ENCODE peak calls at places on chromosomes 2 and 18, in five cellular contexts. L, Y, N, Q and O are unnamed samples.

GRCh38 chr18:31931163-31931885 is 11.6 kb downstream of the TRAPPC8 start:
- DNase-seq in L (no peak), N (no peak), Q (no peak), Y (no peak), O (no peak)

GRCh38 chr2:12778369-12778768 is 61.6 kb downstream of the TRIB2 start:
- DNase-seq in Q (no peak), L (no peak), Y (no peak), N (no peak), O (no peak)

GRCh38 chr18:48757906-48758305 is 192.9 kb downstream of the SMAD7 start:
- DNase-seq in N (no peak), Y (peak; percentile 61), L (no peak), Q (no peak), O (no peak)

GRCh38 chr2:223062304-223062845 is 10.4 kb downstream of the KCNE4 start:
- DNase-seq in N (no peak), L (no peak), Y (no peak), Q (no peak), O (no peak)

GRCh38 chr2:48483506-48483905 is 46.4 kb upstream of the STON1 start:
- DNase-seq in Y (no peak), L (no peak), N (no peak), Q (peak; percentile 8), O (no peak)

GRCh38 chr2:71150082-71150816 is 19.8 kb downstream of the MPHOSPH10 start:
- DNase-seq in Y (no peak), N (no peak), L (no peak), Q (no peak), O (no peak)

GRCh38 chr18:67875936-67876335 is 359.4 kb upstream of the DSEL start:
- DNase-seq in Q (no peak), Y (no peak), L (no peak), N (no peak), O (no peak)

GRCh38 chr2:31235504-31235902 is 1.6 kb downstream of the EHD3 start:
- DNase-seq in N (no peak), L (no peak), Y (no peak), Q (peak; percentile 78), O (no peak)

GRCh38 chr2:146246017-146246733 is 1598.7 kb upstream of the ACVR2A start:
- DNase-seq in Q (no peak), N (no peak), L (no peak), Y (no peak), O (no peak)

GRCh38 chr18:53261241-53261640 is 921.2 kb downstream of the DCC start:
- DNase-seq in L (no peak), Y (no peak), Q (no peak), N (no peak), O (no peak)

GRCh38 chr2:236712304-236712703 is 142.7 kb downstream of the ACKR3 start:
- DNase-seq in Q (no peak), N (no peak), Y (no peak), L (no peak), O (no peak)

GRCh38 chr2:180677200-180677599 is 303.2 kb upstream of the UBE2E3 start:
- DNase-seq in Y (no peak), L (no peak), Q (no peak), N (no peak), O (no peak)

GRCh38 chr2:103734911-103735310 is 973.1 kb downstream of the TMEM182 start:
- DNase-seq in Q (no peak), N (no peak), L (no peak), Y (no peak), O (no peak)

GRCh38 chr2:15810451-15811150 is 129.7 kb upstream of the MYCN start:
- DNase-seq in L (no peak), Q (no peak), N (no peak), Y (no peak), O (no peak)

GRCh38 chr18:31219395-31219794 is 56.7 kb upstream of the DSC1 start:
- DNase-seq in Q (no peak), Y (no peak), N (no peak), L (no peak), O (no peak)

GRCh38 chr2:168699834-168700417 is 102.5 kb upstream of the NOSTRIN start:
- DNase-seq in N (peak; percentile 82), L (peak; percentile 85), Q (peak; percentile 92), Y (no peak), O (no peak)

GRCh38 chr2:3105814-3106569 is 271.6 kb downstream of the EIPR1 start:
- DNase-seq in Q (no peak), N (no peak), Y (no peak), L (no peak), O (no peak)

GRCh38 chr18:51425475-51425874 is 228.0 kb upstream of the MEX3C start:
- DNase-seq in Y (no peak), N (no peak), L (no peak), Q (no peak), O (no peak)

GRCh38 chr18:11726556-11726955 is 37.5 kb downstream of the GNAL start:
- DNase-seq in Y (no peak), N (no peak), Q (no peak), L (no peak), O (no peak)

DNA sequence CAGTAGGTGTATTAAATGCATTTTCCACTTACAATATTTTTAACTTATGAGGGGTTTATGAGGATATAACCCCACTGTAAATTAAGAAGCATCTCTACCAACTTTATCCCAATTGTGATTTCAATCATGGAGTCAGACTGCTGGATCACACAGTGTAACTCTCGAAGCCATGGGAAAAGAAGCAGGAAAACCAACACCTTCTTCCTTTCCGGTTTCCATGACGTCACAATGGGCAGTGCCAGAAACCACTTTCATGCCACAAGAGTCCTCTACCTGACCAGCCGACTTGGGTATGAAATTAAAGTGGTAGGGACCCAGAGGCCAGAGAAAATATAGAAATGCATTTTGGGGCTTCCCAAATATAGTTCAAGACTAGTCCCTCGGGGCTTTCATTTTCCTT is 4.2 kb downstream of the RNF152 start:
- DNase-seq in N (no peak), L (peak; percentile 40), Y (no peak), Q (no peak), O (no peak)
- H3K27ac ChIP-seq in N (no peak overlapping the region), L (peak overlapping the region; percentile 17), Y (no peak overlapping the region), Q (no peak overlapping the region), O (no peak overlapping the region)

GRCh38 chr2:182862003-182862402 is 4.4 kb downstream of the FRZB start:
- DNase-seq in Q (no peak), N (peak; percentile 43), Y (no peak), L (no peak), O (no peak)

GRCh38 chr2:182860858-182861257 is 5.6 kb downstream of the FRZB start:
- DNase-seq in L (no peak), Y (no peak), N (no peak), Q (no peak), O (no peak)

GRCh38 chr2:182864949-182865348 is 1.5 kb downstream of the FRZB start:
- DNase-seq in N (no peak), L (no peak), Y (no peak), Q (no peak), O (no peak)

GRCh38 chr2:182866095-182866460 is 359 bp downstream of the FRZB start:
- DNase-seq in N (no peak), Q (no peak), L (no peak), Y (peak; percentile 69), O (no peak)

GRCh38 chr2:182863642-182864041 is 2.8 kb downstream of the FRZB start:
- DNase-seq in Q (no peak), L (no peak), Y (no peak), N (no peak), O (no peak)
- H3K27me3 ChIP-seq in Q (peaks cover 5% of the 10 kb centered on the region), L (no peaks in the 10 kb centered on the region), Y (peaks cover 46% of the 10 kb centered on the region), N (no peaks in the 10 kb centered on the region), O (peaks cover 16% of the 10 kb centered on the region)

GRCh38 chr2:27441226-27441926 is 805 bp upstream of the KRTCAP3 start:
- DNase-seq in Y (no peak), L (no peak), N (no peak), Q (no peak), O (no peak)

GRCh38 chr2:27445155-27445554 is 3.0 kb downstream of the KRTCAP3 start:
- DNase-seq in Y (no peak), Q (no peak), L (no peak), N (no peak), O (no peak)

GRCh38 chr2:27442981-27443323 is 771 bp downstream of the KRTCAP3 start:
- DNase-seq in Y (no peak), N (peak; percentile 66), L (no peak), Q (no peak), O (no peak)

GRCh38 chr2:27442282-27442980 is at the start of gene KRTCAP3:
- DNase-seq in Y (peak; percentile 89), L (no peak), Q (no peak), N (peak; percentile 57), O (peak; percentile 48)

DNA sequence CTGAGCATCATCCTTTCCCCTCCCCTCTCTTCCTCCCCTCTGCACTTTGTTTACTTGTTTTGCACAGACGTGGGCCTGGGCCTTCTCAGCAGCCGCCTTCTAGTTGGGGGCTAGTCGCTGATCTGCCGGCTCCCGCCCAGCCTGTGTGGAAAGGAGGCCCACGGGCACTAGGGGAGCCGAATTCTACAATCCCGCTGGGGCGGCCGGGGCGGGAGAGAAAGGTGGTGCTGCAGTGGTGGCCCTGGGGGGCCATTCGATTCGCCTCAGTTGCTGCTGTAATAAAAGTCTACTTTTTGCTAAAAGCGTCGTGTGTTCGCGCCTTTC is 261 bp upstream of the KRTCAP3 start:
- DNase-seq in N (no peak), Q (no peak), L (no peak), Y (no peak), O (no peak)
- H3K4me3 ChIP-seq in N (peak overlapping the region; percentile 11), Q (no peak overlapping the region), L (no peak overlapping the region), Y (peak overlapping the region; percentile 35), O (no peak overlapping the region)

GRCh38 chr2:200025717-200026116 is 70.3 kb downstream of the MAIP1 start:
- DNase-seq in N (no peak), L (no peak), Q (no peak), Y (no peak), O (no peak)
- H3K27ac ChIP-seq in N (no peak overlapping the region), L (peak overlapping the region; percentile 69), Q (no peak overlapping the region), Y (peak overlapping the region; percentile 29), O (no peak overlapping the region)

GRCh38 chr2:218980800-218981389 is 4.1 kb downstream of the FEV start:
- DNase-seq in Y (no peak), Q (no peak), N (peak; percentile 42), L (no peak), O (no peak)

GRCh38 chr2:218982312-218983262 is 2.4 kb downstream of the FEV start:
- DNase-seq in Y (no peak), Q (no peak), N (peak; percentile 46), L (no peak), O (no peak)

GRCh38 chr2:218981390-218982311 is 3.3 kb downstream of the FEV start:
- DNase-seq in L (no peak), Y (no peak), N (peak; percentile 59), Q (no peak), O (no peak)

GRCh38 chr2:218983263-218983970 is 1.6 kb downstream of the FEV start:
- DNase-seq in L (no peak), Y (no peak), N (peak; percentile 28), Q (no peak), O (no peak)

GRCh38 chr2:218979846-218980738 is 4.9 kb downstream of the FEV start:
- DNase-seq in L (peak; percentile 79), Y (peak; percentile 94), N (peak; percentile 90), Q (no peak), O (peak; percentile 73)
- H3K27me3 ChIP-seq in L (peaks cover 97% of the 10 kb centered on the region), Y (peaks cover 100% of the 10 kb centered on the region), N (peaks cover 29% of the 10 kb centered on the region), Q (peaks cover 69% of the 10 kb centered on the region), O (peaks cover 46% of the 10 kb centered on the region)